ENCODE peak calls at places on chromosomes 11 and 22, in five cellular contexts. One of them, this sample, is unnamed.

GRCh38 chr11:70512716-70513115 is 114.4 kb downstream of the CTTN start:
- DNase-seq in GM12878: no peak
- DNase-seq in pancreas: no peak
- DNase-seq in spleen: no peak
- DNase-seq in HCT116: no peak
- DNase-seq in this sample: no peak

GRCh38 chr11:100991541-100991940 is 138.1 kb downstream of the PGR start:
- DNase-seq in GM12878: no peak
- DNase-seq in HCT116: no peak
- DNase-seq in spleen: no peak
- DNase-seq in pancreas: no peak
- DNase-seq in this sample: no peak

GRCh38 chr11:16607675-16608644 is 130.5 kb upstream of the C11orf58 start:
- DNase-seq in spleen: peak; percentile 71
- DNase-seq in GM12878: no peak
- DNase-seq in HCT116: no peak
- DNase-seq in pancreas: peak; percentile 86
- DNase-seq in this sample: peak; percentile 51

GRCh38 chr11:42232655-42233054 is 773.2 kb upstream of the LRRC4C start:
- DNase-seq in HCT116: no peak
- DNase-seq in spleen: no peak
- DNase-seq in GM12878: no peak
- DNase-seq in pancreas: no peak
- DNase-seq in this sample: no peak

GRCh38 chr22:37231406-37232139 is 12.5 kb downstream of the RAC2 start:
- DNase-seq in pancreas: no peak
- DNase-seq in spleen: peak; percentile 82
- DNase-seq in GM12878: no peak
- DNase-seq in HCT116: no peak
- DNase-seq in this sample: no peak

GRCh38 chr11:60777572-60777971 is 7.6 kb upstream of the MS4A10 start:
- DNase-seq in HCT116: no peak
- DNase-seq in spleen: peak; percentile 4
- DNase-seq in pancreas: no peak
- DNase-seq in GM12878: no peak
- DNase-seq in this sample: no peak

GRCh38 chr11:86537541-86538222 is 134.7 kb downstream of the ME3 start:
- DNase-seq in HCT116: peak; percentile 7
- DNase-seq in spleen: no peak
- DNase-seq in GM12878: no peak
- DNase-seq in pancreas: no peak
- DNase-seq in this sample: no peak

GRCh38 chr11:1064167-1064566 is 10.5 kb upstream of the MUC2 start:
- DNase-seq in pancreas: no peak
- DNase-seq in spleen: no peak
- DNase-seq in GM12878: no peak
- DNase-seq in HCT116: no peak
- DNase-seq in this sample: no peak

GRCh38 chr11:30585892-30586250 is 282 bp downstream of the MPPED2 start:
- DNase-seq in GM12878: no peak
- DNase-seq in HCT116: no peak
- DNase-seq in pancreas: peak; percentile 75
- DNase-seq in spleen: no peak
- DNase-seq in this sample: peak; percentile 86

GRCh38 chr11:74676596-74676995 is 54.6 kb downstream of the CHRDL2 start:
- DNase-seq in pancreas: no peak
- DNase-seq in HCT116: no peak
- DNase-seq in spleen: peak; percentile 43
- DNase-seq in GM12878: no peak
- DNase-seq in this sample: no peak

GRCh38 chr22:19847345-19847632 is 7.4 kb downstream of the GNB1L start:
- DNase-seq in pancreas: no peak
- DNase-seq in spleen: no peak
- DNase-seq in GM12878: no peak
- DNase-seq in HCT116: no peak
- DNase-seq in this sample: no peak

GRCh38 chr11:12185914-12186313 is 75.5 kb downstream of the MICAL2 start:
- DNase-seq in HCT116: no peak
- DNase-seq in spleen: no peak
- DNase-seq in pancreas: no peak
- DNase-seq in GM12878: no peak
- DNase-seq in this sample: no peak

GRCh38 chr11:70159612-70160570 is 43.2 kb upstream of the FADD start:
- DNase-seq in pancreas: no peak
- DNase-seq in spleen: no peak
- DNase-seq in HCT116: peak; percentile 77
- DNase-seq in GM12878: no peak
- DNase-seq in this sample: peak; percentile 73

GRCh38 chr22:29994027-29994715 is 86.1 kb upstream of the HORMAD2 start:
- DNase-seq in pancreas: no peak
- DNase-seq in spleen: no peak
- DNase-seq in GM12878: no peak
- DNase-seq in HCT116: no peak
- DNase-seq in this sample: no peak

GRCh38 chr11:73404048-73404447 is 27.8 kb downstream of the RELT start:
- DNase-seq in spleen: peak; percentile 77
- DNase-seq in HCT116: peak; percentile 28
- DNase-seq in GM12878: no peak
- DNase-seq in pancreas: no peak
- DNase-seq in this sample: peak; percentile 87

GRCh38 chr11:69892237-69892985 is 73.2 kb upstream of the FGF3 start:
- DNase-seq in GM12878: no peak
- DNase-seq in spleen: peak; percentile 47
- DNase-seq in pancreas: peak; percentile 42
- DNase-seq in HCT116: no peak
- DNase-seq in this sample: no peak

GRCh38 chr11:14668733-14669301 is 25.2 kb downstream of the PDE3B start:
- DNase-seq in pancreas: no peak
- DNase-seq in HCT116: no peak
- DNase-seq in GM12878: no peak
- DNase-seq in spleen: no peak
- DNase-seq in this sample: no peak

GRCh38 chr11:14892577-14892976 is 546 bp upstream of the CYP2R1 start:
- DNase-seq in spleen: no peak
- DNase-seq in GM12878: no peak
- DNase-seq in HCT116: no peak
- DNase-seq in pancreas: no peak
- DNase-seq in this sample: no peak

GRCh38 chr22:19179472-19180048 is 1.0 kb upstream of the SLC25A1 start:
- DNase-seq in spleen: peak; percentile 90
- DNase-seq in pancreas: peak; percentile 91
- DNase-seq in GM12878: peak; percentile 28
- DNase-seq in HCT116: peak; percentile 57
- DNase-seq in this sample: peak; percentile 57

GRCh38 chr11:81255905-81256304 is 1477.8 kb downstream of the FAM181B start:
- DNase-seq in HCT116: no peak
- DNase-seq in GM12878: no peak
- DNase-seq in spleen: no peak
- DNase-seq in pancreas: no peak
- DNase-seq in this sample: no peak

GRCh38 chr11:117204283-117205080 is 5.3 kb downstream of the TAGLN start:
- DNase-seq in HCT116: no peak
- DNase-seq in pancreas: peak; percentile 55
- DNase-seq in GM12878: no peak
- DNase-seq in spleen: no peak
- DNase-seq in this sample: no peak

GRCh38 chr11:62980133-62980760 is 4.5 kb downstream of the SLC22A6 start:
- DNase-seq in GM12878: no peak
- DNase-seq in spleen: no peak
- DNase-seq in HCT116: no peak
- DNase-seq in pancreas: no peak
- DNase-seq in this sample: no peak

GRCh38 chr22:45285431-45286058 is 796 bp downstream of the UPK3A start:
- DNase-seq in pancreas: no peak
- DNase-seq in spleen: no peak
- DNase-seq in GM12878: no peak
- DNase-seq in HCT116: no peak
- DNase-seq in this sample: no peak

GRCh38 chr11:59680287-59681154 is 11.7 kb upstream of the PATL1 start:
- DNase-seq in GM12878: peak; percentile 20
- DNase-seq in HCT116: peak; percentile 77
- DNase-seq in pancreas: peak; percentile 34
- DNase-seq in spleen: peak; percentile 79
- DNase-seq in this sample: peak; percentile 48

GRCh38 chr11:115222863-115223530 is 281.2 kb downstream of the CADM1 start:
- DNase-seq in spleen: no peak
- DNase-seq in GM12878: peak; percentile 33
- DNase-seq in pancreas: no peak
- DNase-seq in HCT116: no peak
- DNase-seq in this sample: no peak

GRCh38 chr11:32526715-32527114 is 56.9 kb upstream of the EIF3M start:
- DNase-seq in pancreas: no peak
- DNase-seq in HCT116: no peak
- DNase-seq in spleen: no peak
- DNase-seq in GM12878: no peak
- DNase-seq in this sample: no peak

GRCh38 chr11:121534131-121535093 is 81.6 kb upstream of the SORL1-AS1 start:
- DNase-seq in pancreas: no peak
- DNase-seq in spleen: no peak
- DNase-seq in HCT116: no peak
- DNase-seq in GM12878: no peak
- DNase-seq in this sample: peak; percentile 16

GRCh38 chr11:83363280-83363679 is 77.1 kb upstream of the CCDC90B start:
- DNase-seq in GM12878: no peak
- DNase-seq in pancreas: no peak
- DNase-seq in spleen: no peak
- DNase-seq in HCT116: no peak
- DNase-seq in this sample: no peak

DNA sequence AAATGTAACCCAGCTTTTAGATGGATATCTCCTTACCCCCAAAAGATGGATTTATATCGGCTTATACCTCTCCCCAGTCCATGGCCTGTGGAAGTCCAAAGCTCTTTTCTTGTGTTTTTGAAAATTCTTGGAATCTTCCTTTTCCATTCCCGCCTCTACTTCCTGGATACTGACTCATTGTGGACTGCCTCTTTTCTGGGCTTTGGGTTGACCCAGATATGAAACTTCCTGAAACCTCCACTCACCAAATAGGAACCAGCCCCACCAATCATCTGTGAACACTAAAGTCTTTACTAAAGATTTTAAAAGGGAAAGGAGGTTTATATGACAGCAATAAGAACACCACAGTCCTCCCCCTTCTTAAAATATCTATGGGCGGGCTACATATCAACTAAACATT is 163.4 kb upstream of the SYN3 start:
- DNase-seq in HCT116: no peak
- DNase-seq in GM12878: no peak
- DNase-seq in spleen: no peak
- DNase-seq in pancreas: no peak
- DNase-seq in this sample: peak; percentile 25
- H3K4me3 ChIP-seq in HCT116: no peak overlapping the region
- H3K4me3 ChIP-seq in GM12878: no peak overlapping the region
- H3K4me3 ChIP-seq in spleen: peak overlapping the region; percentile 49
- H3K4me3 ChIP-seq in pancreas: no peak overlapping the region
- H3K4me3 ChIP-seq in this sample: no peak overlapping the region

DNA sequence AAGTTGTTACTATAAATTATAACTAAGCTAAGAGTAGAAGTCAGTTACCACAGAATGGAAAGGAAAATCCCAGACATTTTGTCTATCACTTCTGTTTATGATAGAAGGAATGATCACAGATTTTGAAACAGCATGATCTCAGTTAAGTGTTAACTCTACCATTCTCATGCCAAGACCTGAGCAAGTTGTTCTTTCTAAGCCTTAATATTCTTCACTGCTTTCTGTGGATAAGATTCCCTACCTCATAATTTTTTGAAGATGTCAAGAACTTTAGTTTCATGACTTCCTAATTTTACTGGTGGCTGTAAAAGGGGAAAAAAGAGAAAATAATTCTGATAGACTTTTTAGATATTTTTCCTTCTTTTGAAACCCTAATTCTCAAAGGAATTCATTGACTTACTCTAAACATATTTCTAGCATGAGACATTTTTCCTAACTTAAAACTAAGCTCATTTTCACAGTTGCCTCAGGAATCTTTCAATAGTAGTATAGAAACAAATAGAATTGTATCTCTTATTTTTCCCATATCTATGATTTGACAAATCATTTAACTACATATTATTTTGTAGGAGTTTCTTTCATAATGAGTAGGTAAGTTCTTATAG is 520.0 kb upstream of the LUZP2 start:
- DNase-seq in spleen: no peak
- DNase-seq in pancreas: no peak
- DNase-seq in GM12878: no peak
- DNase-seq in HCT116: no peak
- DNase-seq in this sample: no peak
- H3K4me3 ChIP-seq in spleen: no peak overlapping the region
- H3K4me3 ChIP-seq in pancreas: no peak overlapping the region
- H3K4me3 ChIP-seq in GM12878: no peak overlapping the region
- H3K4me3 ChIP-seq in HCT116: no peak overlapping the region
- H3K4me3 ChIP-seq in this sample: no peak overlapping the region

DNA sequence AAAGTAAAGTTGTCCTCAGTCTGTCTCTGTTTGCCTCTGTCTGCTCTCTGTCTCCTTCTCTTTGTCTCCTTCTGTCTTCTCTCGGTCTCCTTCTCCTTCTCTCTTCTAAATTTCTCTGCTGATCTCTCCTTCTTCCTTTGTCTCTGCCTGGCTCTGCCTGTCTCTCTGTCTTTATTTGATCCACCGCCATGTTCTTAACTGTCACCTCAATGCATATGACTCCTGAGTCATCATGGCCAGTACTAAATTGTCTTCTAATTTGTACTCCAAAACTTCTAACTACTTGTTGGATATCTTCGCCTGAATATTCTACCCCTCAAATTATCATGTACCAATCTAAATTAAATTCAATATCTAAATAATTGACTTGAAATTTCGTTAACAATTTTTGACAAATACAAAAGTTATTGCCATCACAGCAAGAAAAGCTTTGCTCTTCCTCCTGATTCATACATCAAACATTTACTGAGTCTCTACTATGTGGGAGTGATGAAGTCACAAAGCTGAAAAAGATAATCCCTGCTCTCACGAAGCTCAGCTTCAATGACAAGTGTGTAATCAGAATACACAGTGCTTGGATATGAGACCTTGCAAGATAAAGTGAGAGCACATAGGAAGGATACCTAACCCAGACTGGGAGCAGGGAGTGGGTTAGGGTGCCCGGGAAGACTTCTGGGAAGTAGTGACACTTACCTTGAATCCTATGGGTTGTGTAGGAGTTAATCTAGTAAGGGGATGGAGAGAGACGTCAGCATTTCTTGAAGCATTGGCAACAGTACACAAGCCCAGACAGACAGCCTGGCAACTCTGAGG is 193.0 kb downstream of the MAML2 start:
- DNase-seq in spleen: no peak
- DNase-seq in GM12878: no peak
- DNase-seq in HCT116: no peak
- DNase-seq in pancreas: no peak
- DNase-seq in this sample: no peak
- H3K4me3 ChIP-seq in spleen: no peak overlapping the region
- H3K4me3 ChIP-seq in GM12878: no peak overlapping the region
- H3K4me3 ChIP-seq in HCT116: no peak overlapping the region
- H3K4me3 ChIP-seq in pancreas: no peak overlapping the region
- H3K4me3 ChIP-seq in this sample: no peak overlapping the region

GRCh38 chr22:27327497-27327896 is 474.1 kb downstream of the MN1 start:
- DNase-seq in pancreas: no peak
- DNase-seq in GM12878: no peak
- DNase-seq in spleen: no peak
- DNase-seq in HCT116: no peak
- DNase-seq in this sample: peak; percentile 71
- H3K4me3 ChIP-seq in pancreas: no peak overlapping the region
- H3K4me3 ChIP-seq in GM12878: no peak overlapping the region
- H3K4me3 ChIP-seq in spleen: no peak overlapping the region
- H3K4me3 ChIP-seq in HCT116: no peak overlapping the region
- H3K4me3 ChIP-seq in this sample: no peak overlapping the region

This sample was measured in lower leg skin.